ENCODE peak calls at places on chromosomes 16 and 17, in eight cellular contexts. C is H7; L is activated CD8-positive, alpha-beta memory T cell treated with anti-CD3 and anti-CD28 coated beads for 4 hours; Z is adipocyte; G is A172; I is activated T-helper 1 cell treated with anti-CD3 and anti-CD28 coated beads, Interleukin-2, amount 50 U/mL, for 16 hours; Q is tibial nerve; W is HFF-Myc. T is an unnamed sample.

GRCh38 chr16:70696952-70697600 is 11.2 kb upstream of the MTSS2 start:
- DNase-seq in C (no peak), L (no peak), Z (peak; percentile 31), G (peak; percentile 74), I (no peak), Q (no peak), W (no peak), T (peak; percentile 85)

GRCh38 chr16:1903845-1904820 is 14.1 kb downstream of the HS3ST6 start:
- DNase-seq in C (peak; percentile 40), L (no peak), Z (no peak), G (no peak), I (no peak), Q (no peak), W (no peak), T (no peak)

GRCh38 chr17:61234102-61234750 is 165.4 kb upstream of the TBX2 start:
- DNase-seq in C (no peak), L (no peak), Z (no peak), G (no peak), I (no peak), Q (no peak), W (no peak), T (no peak)

GRCh38 chr17:49490271-49490670 is 4.8 kb upstream of the NGFR start:
- DNase-seq in C (no peak), L (no peak), Z (no peak), G (no peak), I (no peak), Q (no peak), W (no peak), T (no peak)

GRCh38 chr16:15676506-15676905 is 26.5 kb downstream of the NDE1 start:
- DNase-seq in C (no peak), L (no peak), Z (no peak), G (no peak), I (no peak), Q (no peak), W (no peak), T (no peak)

GRCh38 chr17:15951368-15952047 is 6.6 kb downstream of the ADORA2B start:
- DNase-seq in C (peak; percentile 52), L (no peak), Z (no peak), G (no peak), I (no peak), Q (no peak), W (no peak), T (peak; percentile 27)

GRCh38 chr17:57121308-57122042 is 36.4 kb downstream of the AKAP1 start:
- DNase-seq in C (peak; percentile 82), L (no peak), Z (peak; percentile 69), G (peak; percentile 31), I (no peak), Q (no peak), W (no peak), T (peak; percentile 88)

GRCh38 chr16:87138316-87138715 is 178.9 kb downstream of the C16orf95 start:
- DNase-seq in C (no peak), L (no peak), Z (no peak), G (no peak), I (no peak), Q (no peak), W (no peak), T (no peak)

GRCh38 chr17:40307691-40308289 is 1.2 kb upstream of the RARA start:
- DNase-seq in C (no peak), L (no peak), Z (peak; percentile 61), G (no peak), I (no peak), Q (no peak), W (no peak), T (no peak)

GRCh38 chr17:41773190-41773588 is 13.3 kb downstream of the JUP start:
- DNase-seq in C (peak; percentile 76), L (no peak), Z (peak; percentile 66), G (peak; percentile 93), I (no peak), Q (no peak), W (peak; percentile 71), T (peak; percentile 89)

GRCh38 chr17:37392024-37392590 is 14.5 kb downstream of the ACACA start:
- DNase-seq in C (no peak), L (no peak), Z (peak; percentile 71), G (peak; percentile 80), I (no peak), Q (no peak), W (no peak), T (no peak)

GRCh38 chr16:85988723-85989313 is 89.9 kb downstream of the IRF8 start:
- DNase-seq in C (no peak), L (no peak), Z (no peak), G (no peak), I (peak; percentile 6), Q (no peak), W (no peak), T (no peak)

GRCh38 chr16:23840310-23840709 is 4.5 kb downstream of the PRKCB start:
- DNase-seq in C (no peak), L (no peak), Z (no peak), G (no peak), I (no peak), Q (no peak), W (no peak), T (no peak)

GRCh38 chr17:83032781-83033180 is 46.6 kb upstream of the METRNL start:
- DNase-seq in C (peak; percentile 48), L (no peak), Z (no peak), G (no peak), I (no peak), Q (no peak), W (no peak), T (no peak)

GRCh38 chr17:51164911-51165679 is 1.1 kb upstream of the NME2 start:
- DNase-seq in C (peak; percentile 62), L (no peak), Z (no peak), G (no peak), I (no peak), Q (no peak), W (no peak), T (peak; percentile 61)

GRCh38 chr17:43442711-43443110 is 41.1 kb upstream of the DHX8 start:
- DNase-seq in C (no peak), L (no peak), Z (peak; percentile 26), G (no peak), I (no peak), Q (no peak), W (no peak), T (no peak)

GRCh38 chr16:29745853-29746345 is at the start of gene C16orf54:
- DNase-seq in C (peak; percentile 66), L (peak; percentile 81), Z (no peak), G (no peak), I (peak; percentile 79), Q (no peak), W (no peak), T (no peak)

GRCh38 chr17:68089881-68090280 is 54.3 kb downstream of the KPNA2 start:
- DNase-seq in C (no peak), L (no peak), Z (no peak), G (peak; percentile 64), I (no peak), Q (no peak), W (no peak), T (no peak)

GRCh38 chr17:80761421-80761871 is 216.8 kb downstream of the RPTOR start:
- DNase-seq in C (no peak), L (peak; percentile 67), Z (peak; percentile 69), G (peak; percentile 93), I (peak; percentile 55), Q (no peak), W (peak; percentile 79), T (no peak)

GRCh38 chr17:78403822-78404221 is 25.4 kb downstream of the PGS1 start:
- DNase-seq in C (no peak), L (no peak), Z (no peak), G (no peak), I (no peak), Q (no peak), W (no peak), T (no peak)

GRCh38 chr16:4882261-4882632 is 35.0 kb downstream of the UBN1 start:
- DNase-seq in C (no peak), L (no peak), Z (peak; percentile 44), G (no peak), I (no peak), Q (no peak), W (no peak), T (no peak)

T was measured in ELF-1.